ENCODE peak calls at places on chromosomes 2 and 18, in seven cellular contexts. One of them, this sample, is unnamed.

GRCh38 chr2:192148620-192149321 is 46.0 kb downstream of the TMEFF2 start:
- DNase-seq in posterior cingulate gyrus: no peak
- DNase-seq in B cell: no peak
- DNase-seq in glutamatergic neuron: no peak
- DNase-seq in NCI-H774: no peak
- DNase-seq in NCI-H510A: no peak
- DNase-seq in T-helper 9 cell: no peak
- DNase-seq in this sample: no peak

GRCh38 chr18:59469463-59470180 is 110.6 kb upstream of the LMAN1 start:
- DNase-seq in posterior cingulate gyrus: no peak
- DNase-seq in B cell: no peak
- DNase-seq in glutamatergic neuron: no peak
- DNase-seq in NCI-H774: no peak
- DNase-seq in NCI-H510A: no peak
- DNase-seq in T-helper 9 cell: no peak
- DNase-seq in this sample: no peak

GRCh38 chr2:197145471-197146056 is 165.0 kb downstream of the ANKRD44 start:
- DNase-seq in posterior cingulate gyrus: no peak
- DNase-seq in B cell: peak
- DNase-seq in glutamatergic neuron: no peak
- DNase-seq in NCI-H774: peak
- DNase-seq in NCI-H510A: peak
- DNase-seq in T-helper 9 cell: no peak
- DNase-seq in this sample: no peak

GRCh38 chr2:104867351-104868080 is 13.6 kb downstream of the POU3F3 start:
- DNase-seq in posterior cingulate gyrus: no peak
- DNase-seq in B cell: peak
- DNase-seq in glutamatergic neuron: peak
- DNase-seq in NCI-H774: no peak
- DNase-seq in NCI-H510A: no peak
- DNase-seq in T-helper 9 cell: no peak
- DNase-seq in this sample: no peak

GRCh38 chr2:85255813-85256581 is 71.8 kb downstream of the TGOLN2 start:
- DNase-seq in posterior cingulate gyrus: no peak
- DNase-seq in B cell: no peak
- DNase-seq in glutamatergic neuron: peak
- DNase-seq in NCI-H774: no peak
- DNase-seq in NCI-H510A: no peak
- DNase-seq in T-helper 9 cell: no peak
- DNase-seq in this sample: no peak

GRCh38 chr2:3519255-3520190 is at the start of gene ADI1:
- DNase-seq in posterior cingulate gyrus: peak
- DNase-seq in B cell: peak
- DNase-seq in glutamatergic neuron: peak
- DNase-seq in NCI-H774: peak
- DNase-seq in NCI-H510A: peak
- DNase-seq in T-helper 9 cell: peak
- DNase-seq in this sample: peak

GRCh38 chr2:3307901-3308300 is 69.7 kb downstream of the EIPR1 start:
- DNase-seq in posterior cingulate gyrus: no peak
- DNase-seq in B cell: no peak
- DNase-seq in glutamatergic neuron: no peak
- DNase-seq in NCI-H774: no peak
- DNase-seq in NCI-H510A: no peak
- DNase-seq in T-helper 9 cell: no peak
- DNase-seq in this sample: no peak

GRCh38 chr2:159134979-159135378 is 151.5 kb downstream of the WDSUB1 start:
- DNase-seq in posterior cingulate gyrus: no peak
- DNase-seq in B cell: no peak
- DNase-seq in glutamatergic neuron: no peak
- DNase-seq in NCI-H774: no peak
- DNase-seq in NCI-H510A: no peak
- DNase-seq in T-helper 9 cell: no peak
- DNase-seq in this sample: no peak

GRCh38 chr2:24024018-24024417 is 14.1 kb downstream of the MFSD2B start:
- DNase-seq in posterior cingulate gyrus: no peak
- DNase-seq in B cell: no peak
- DNase-seq in glutamatergic neuron: no peak
- DNase-seq in NCI-H774: no peak
- DNase-seq in NCI-H510A: no peak
- DNase-seq in T-helper 9 cell: no peak
- DNase-seq in this sample: no peak

GRCh38 chr2:189178726-189179606 is 595 bp downstream of the COL5A2 start:
- DNase-seq in posterior cingulate gyrus: no peak
- DNase-seq in B cell: no peak
- DNase-seq in glutamatergic neuron: no peak
- DNase-seq in NCI-H774: no peak
- DNase-seq in NCI-H510A: no peak
- DNase-seq in T-helper 9 cell: no peak
- DNase-seq in this sample: no peak

GRCh38 chr2:71605173-71605641 is 151.8 kb downstream of the DYSF start:
- DNase-seq in posterior cingulate gyrus: no peak
- DNase-seq in B cell: no peak
- DNase-seq in glutamatergic neuron: peak
- DNase-seq in NCI-H774: no peak
- DNase-seq in NCI-H510A: no peak
- DNase-seq in T-helper 9 cell: no peak
- DNase-seq in this sample: no peak

GRCh38 chr2:189685540-189686229 is 11.2 kb downstream of the ANKAR start:
- DNase-seq in posterior cingulate gyrus: no peak
- DNase-seq in B cell: no peak
- DNase-seq in glutamatergic neuron: no peak
- DNase-seq in NCI-H774: no peak
- DNase-seq in NCI-H510A: no peak
- DNase-seq in T-helper 9 cell: no peak
- DNase-seq in this sample: no peak

GRCh38 chr2:242034996-242035814 is 165.7 kb downstream of the RTP5 start:
- DNase-seq in posterior cingulate gyrus: no peak
- DNase-seq in B cell: no peak
- DNase-seq in glutamatergic neuron: no peak
- DNase-seq in NCI-H774: no peak
- DNase-seq in NCI-H510A: no peak
- DNase-seq in T-helper 9 cell: no peak
- DNase-seq in this sample: no peak

GRCh38 chr2:233091595-233092375 is 31.6 kb downstream of the INPP5D start:
- DNase-seq in posterior cingulate gyrus: no peak
- DNase-seq in B cell: no peak
- DNase-seq in glutamatergic neuron: no peak
- DNase-seq in NCI-H774: no peak
- DNase-seq in NCI-H510A: no peak
- DNase-seq in T-helper 9 cell: no peak
- DNase-seq in this sample: no peak